ENCODE peak calls at places on chromosomes 6 and 20, in four cellular contexts. N, E, G and M are unnamed samples.

GRCh38 chr6:139644821-139645220 is 270.4 kb upstream of the CITED2 start:
- DNase-seq in G (no peak), E (no peak), N (peak; percentile 30), M (no peak)

GRCh38 chr6:142868917-142869316 is 76.1 kb downstream of the HIVEP2 start:
- DNase-seq in E (no peak), G (no peak), N (no peak), M (no peak)

GRCh38 chr20:62664316-62664971 is 22.1 kb downstream of the SLCO4A1 start:
- DNase-seq in G (no peak), E (no peak), N (no peak), M (no peak)

GRCh38 chr6:127162808-127163207 is 44.3 kb downstream of the RSPO3 start:
- DNase-seq in N (no peak), E (no peak), G (no peak), M (no peak)

GRCh38 chr20:23272176-23273029 is 78.2 kb upstream of the NXT1 start:
- DNase-seq in G (no peak), E (no peak), N (no peak), M (no peak)

GRCh38 chr6:78400076-78400475 is 467.3 kb upstream of the IRAK1BP1 start:
- DNase-seq in G (no peak), E (no peak), N (no peak), M (no peak)

GRCh38 chr6:31631209-31631608 is 10.7 kb downstream of the PRRC2A start:
- DNase-seq in N (no peak), G (no peak), E (no peak), M (no peak)

GRCh38 chr6:156972145-156972544 is 195.0 kb downstream of the ARID1B start:
- DNase-seq in E (no peak), N (no peak), G (no peak), M (no peak)

GRCh38 chr6:38143191-38144154 is 323.9 kb downstream of the ZFAND3 start:
- DNase-seq in G (no peak), N (no peak), E (no peak), M (no peak)

GRCh38 chr6:23754197-23754596 is 371.8 kb upstream of the NRSN1 start:
- DNase-seq in N (no peak), E (no peak), G (no peak), M (no peak)

GRCh38 chr6:138404666-138405337 is 779 bp downstream of the HEBP2 start:
- DNase-seq in N (no peak), E (peak; percentile 57), G (no peak), M (peak; percentile 64)
- TF ChIP-seq CHD1 in N (no peak), E (peak; percentile 43), G (no peak), M (no peak)

GRCh38 chr6:15960740-15961629 is 167.9 kb upstream of the MYLIP start:
- DNase-seq in E (peak; percentile 37), N (no peak), G (no peak), M (peak; percentile 13)

GRCh38 chr6:15957655-15958169 is 171.2 kb upstream of the MYLIP start:
- DNase-seq in G (no peak), N (no peak), E (no peak), M (no peak)

GRCh38 chr6:15966000-15966399 is 162.9 kb upstream of the MYLIP start:
- DNase-seq in N (no peak), E (no peak), G (no peak), M (no peak)

GRCh38 chr6:15961630-15962448 is 167.0 kb upstream of the MYLIP start:
- DNase-seq in G (no peak), E (no peak), N (no peak), M (no peak)

DNA sequence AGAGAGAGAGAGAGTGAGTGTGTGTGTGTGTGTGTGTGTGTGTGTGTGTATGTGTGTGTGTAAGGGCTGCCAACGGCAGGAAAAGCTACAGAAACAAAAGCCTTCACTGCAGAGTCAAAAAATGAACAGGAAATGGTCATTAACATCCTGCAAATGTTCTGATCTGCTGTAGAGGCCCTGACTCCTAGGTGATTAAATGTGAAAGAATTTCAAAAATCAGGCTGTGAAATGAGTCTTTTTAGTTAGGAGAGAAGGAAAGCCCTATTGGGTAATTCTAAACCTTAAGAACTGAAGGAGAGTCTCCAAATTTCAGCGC is 166.5 kb upstream of the MYLIP start:
- DNase-seq in E (no peak), G (no peak), N (peak; percentile 63), M (no peak)
- TF ChIP-seq CHD1 in E (no peak), G (no peak), N (no peak), M (no peak)

GRCh38 chr6:105388392-105388791 is 14.5 kb downstream of the PREP start:
- DNase-seq in G (no peak), N (no peak), E (no peak), M (no peak)

GRCh38 chr6:105389543-105389942 is 13.3 kb downstream of the PREP start:
- DNase-seq in N (no peak), G (no peak), E (no peak), M (no peak)

GRCh38 chr6:105391705-105392104 is 11.2 kb downstream of the PREP start:
- DNase-seq in E (no peak), G (no peak), N (no peak), M (no peak)
- TF ChIP-seq CHD1 in E (no peak), G (no peak), N (no peak), M (no peak)

DNA sequence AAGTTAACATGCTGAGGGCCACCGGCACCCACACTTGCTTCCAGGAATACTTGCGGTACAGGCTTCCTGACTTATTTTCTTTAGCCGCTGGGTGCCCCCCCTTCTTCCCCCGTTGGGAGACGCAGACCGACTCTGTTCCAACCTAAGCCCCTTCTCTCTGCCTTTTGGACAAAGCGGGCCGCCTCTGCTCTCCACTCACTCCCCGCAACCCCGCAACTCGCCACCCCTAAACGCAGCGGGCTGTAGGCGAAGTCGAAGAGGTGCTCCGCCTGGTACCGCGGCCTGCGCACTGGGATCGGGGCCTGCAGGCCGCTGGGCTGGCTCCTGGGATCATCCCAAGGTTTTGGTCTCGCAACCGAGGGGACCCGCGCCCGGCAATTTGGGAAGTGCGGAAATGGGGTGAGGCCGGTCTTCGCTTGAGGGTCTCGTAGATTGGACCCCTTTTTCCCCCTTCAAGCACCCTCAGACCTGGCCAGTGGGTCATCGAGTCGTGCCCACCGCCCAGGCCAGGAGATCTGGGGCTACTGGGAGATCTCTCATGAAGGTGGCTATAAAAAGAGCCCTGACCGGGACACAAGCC is 4.7 kb upstream of the FOXF2 start:
- DNase-seq in G (no peak), N (no peak), E (no peak), M (no peak)
- TF ChIP-seq CHD1 in G (no peak), N (no peak), E (no peak), M (no peak)

GRCh38 chr20:59455392-59456341 is 148.7 kb upstream of the PHACTR3 start:
- DNase-seq in E (peak; percentile 20), N (peak; percentile 10), G (no peak), M (no peak)
- TF ChIP-seq CHD1 in E (no peak), N (no peak), G (no peak), M (no peak)

GRCh38 chr20:36491901-36492617 is 49.3 kb upstream of the MYL9 start:
- DNase-seq in E (no peak), N (no peak), G (no peak), M (no peak)

GRCh38 chr20:36490191-36490590 is 51.1 kb upstream of the MYL9 start:
- DNase-seq in G (no peak), E (no peak), N (no peak), M (no peak)

GRCh38 chr20:36493801-36494114 is 47.6 kb upstream of the MYL9 start:
- DNase-seq in G (no peak), E (no peak), N (peak; percentile 78), M (no peak)

GRCh38 chr20:36496707-36497669 is 44.3 kb upstream of the MYL9 start:
- DNase-seq in N (no peak), E (no peak), G (no peak), M (no peak)

GRCh38 chr20:36493013-36493800 is 48.1 kb upstream of the MYL9 start:
- DNase-seq in G (no peak), N (no peak), E (peak; percentile 52), M (peak; percentile 67)
- TF ChIP-seq CHD1 in G (no peak), N (no peak), E (no peak), M (no peak)

GRCh38 chr6:30207619-30208295 is 5.4 kb downstream of the TRIM26 start:
- DNase-seq in G (no peak), N (no peak), E (no peak), M (no peak)
- TF ChIP-seq CHD1 in G (no peak), N (no peak), E (no peak), M (no peak)

GRCh38 chr6:39791850-39792500 is at the start of gene DAAM2:
- DNase-seq in G (no peak), E (no peak), N (peak; percentile 41), M (peak; percentile 75)

GRCh38 chr6:39790772-39791171 is 1.4 kb upstream of the DAAM2 start:
- DNase-seq in G (no peak), N (peak; percentile 68), E (no peak), M (no peak)

GRCh38 chr6:39793528-39793927 is 1.4 kb downstream of the DAAM2 start:
- DNase-seq in E (no peak), G (no peak), N (no peak), M (no peak)

GRCh38 chr6:39792501-39793450 is 600 bp downstream of the DAAM2 start:
- DNase-seq in E (no peak), N (no peak), G (no peak), M (no peak)

DNA sequence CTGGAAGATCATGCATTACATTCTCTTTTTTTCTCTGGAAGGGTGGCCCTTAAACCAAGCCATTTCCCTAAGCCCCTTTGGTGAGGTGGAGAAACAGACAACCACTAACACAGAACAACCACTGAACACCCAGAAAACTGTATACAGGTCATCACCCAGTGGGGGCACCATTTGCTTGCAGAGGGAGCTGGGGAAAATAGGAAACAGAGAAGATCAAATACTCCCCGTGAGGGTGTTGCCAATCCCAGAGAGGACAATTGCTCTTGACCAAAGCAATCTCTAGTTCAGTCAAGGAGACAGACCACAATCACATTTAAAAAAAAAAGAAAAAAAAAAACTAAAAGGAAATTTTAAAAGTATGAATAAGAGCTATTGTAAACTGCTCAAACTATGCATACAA is 865 bp upstream of the DAAM2 start:
- DNase-seq in G (no peak), E (peak; percentile 13), N (no peak), M (no peak)
- TF ChIP-seq CHD1 in G (no peak), E (no peak), N (no peak), M (no peak)

GRCh38 chr6:71077655-71078054 is 120.8 kb upstream of the B3GAT2 start:
- DNase-seq in G (no peak), E (no peak), N (no peak), M (no peak)

GRCh38 chr6:71072508-71072907 is 115.6 kb upstream of the B3GAT2 start:
- DNase-seq in E (no peak), N (peak; percentile 11), G (no peak), M (no peak)
- TF ChIP-seq CHD1 in E (no peak), N (no peak), G (no peak), M (no peak)